ENCODE peak calls at places on chromosomes 4 and X, in ten cellular contexts. One of them, this sample, is unnamed.

GRCh38 chrX:12401252-12401651 is 263.0 kb downstream of the FRMPD4 start:
- DNase-seq in heart left ventricle: peak; percentile 22
- DNase-seq in body of pancreas: no peak
- DNase-seq in A549: no peak
- DNase-seq in tibial nerve: no peak
- DNase-seq in right lobe of liver: no peak
- DNase-seq in ovary: no peak
- DNase-seq in stomach: no peak
- DNase-seq in lower leg skin: no peak
- DNase-seq in IMR-90: no peak
- DNase-seq in this sample: no peak

GRCh38 chr4:154039435-154040061 is 250.7 kb upstream of the SFRP2 start:
- DNase-seq in heart left ventricle: no peak
- DNase-seq in body of pancreas: no peak
- DNase-seq in A549: no peak
- DNase-seq in tibial nerve: no peak
- DNase-seq in right lobe of liver: no peak
- DNase-seq in ovary: no peak
- DNase-seq in stomach: no peak
- DNase-seq in lower leg skin: no peak
- DNase-seq in IMR-90: no peak
- DNase-seq in this sample: no peak

GRCh38 chr4:116668190-116668589 is 417.2 kb downstream of the TRAM1L1 start:
- DNase-seq in heart left ventricle: no peak
- DNase-seq in body of pancreas: no peak
- DNase-seq in A549: no peak
- DNase-seq in tibial nerve: no peak
- DNase-seq in right lobe of liver: no peak
- DNase-seq in ovary: no peak
- DNase-seq in stomach: no peak
- DNase-seq in lower leg skin: no peak
- DNase-seq in IMR-90: no peak
- DNase-seq in this sample: peak; percentile 11

GRCh38 chr4:75779059-75779757 is 54.8 kb downstream of the USO1 start:
- DNase-seq in heart left ventricle: no peak
- DNase-seq in body of pancreas: no peak
- DNase-seq in A549: no peak
- DNase-seq in tibial nerve: no peak
- DNase-seq in right lobe of liver: no peak
- DNase-seq in ovary: no peak
- DNase-seq in stomach: no peak
- DNase-seq in lower leg skin: no peak
- DNase-seq in IMR-90: no peak
- DNase-seq in this sample: no peak

GRCh38 chr4:77695769-77696168 is 90.1 kb downstream of the CXCL13 start:
- DNase-seq in heart left ventricle: no peak
- DNase-seq in body of pancreas: no peak
- DNase-seq in A549: peak; percentile 50
- DNase-seq in tibial nerve: no peak
- DNase-seq in right lobe of liver: no peak
- DNase-seq in ovary: no peak
- DNase-seq in stomach: no peak
- DNase-seq in lower leg skin: no peak
- DNase-seq in IMR-90: peak; percentile 97
- DNase-seq in this sample: peak; percentile 26

GRCh38 chr4:16226816-16227461 is 668 bp upstream of the TAPT1 start:
- DNase-seq in heart left ventricle: peak; percentile 64
- DNase-seq in body of pancreas: peak; percentile 65
- DNase-seq in A549: no peak
- DNase-seq in tibial nerve: peak; percentile 39
- DNase-seq in right lobe of liver: peak; percentile 77
- DNase-seq in ovary: peak; percentile 74
- DNase-seq in stomach: peak; percentile 56
- DNase-seq in lower leg skin: peak; percentile 49
- DNase-seq in IMR-90: no peak
- DNase-seq in this sample: peak; percentile 74

GRCh38 chr4:1245481-1246051 is 3.4 kb downstream of the CTBP1 start:
- DNase-seq in heart left ventricle: no peak
- DNase-seq in body of pancreas: peak; percentile 89
- DNase-seq in A549: no peak
- DNase-seq in tibial nerve: no peak
- DNase-seq in right lobe of liver: peak; percentile 53
- DNase-seq in ovary: no peak
- DNase-seq in stomach: no peak
- DNase-seq in lower leg skin: no peak
- DNase-seq in IMR-90: no peak
- DNase-seq in this sample: peak; percentile 13

GRCh38 chr4:138951764-138952163 is 63.8 kb upstream of the NOCT start:
- DNase-seq in heart left ventricle: no peak
- DNase-seq in body of pancreas: no peak
- DNase-seq in A549: no peak
- DNase-seq in tibial nerve: no peak
- DNase-seq in right lobe of liver: no peak
- DNase-seq in ovary: no peak
- DNase-seq in stomach: no peak
- DNase-seq in lower leg skin: peak; percentile 49
- DNase-seq in IMR-90: no peak
- DNase-seq in this sample: no peak

GRCh38 chrX:14015294-14015693 is 14.4 kb downstream of the GEMIN8 start:
- DNase-seq in heart left ventricle: no peak
- DNase-seq in body of pancreas: no peak
- DNase-seq in A549: no peak
- DNase-seq in tibial nerve: no peak
- DNase-seq in right lobe of liver: no peak
- DNase-seq in ovary: no peak
- DNase-seq in stomach: no peak
- DNase-seq in lower leg skin: no peak
- DNase-seq in IMR-90: no peak
- DNase-seq in this sample: no peak

GRCh38 chr4:158811704-158812103 is 42.9 kb downstream of the FNIP2 start:
- DNase-seq in heart left ventricle: no peak
- DNase-seq in body of pancreas: no peak
- DNase-seq in A549: no peak
- DNase-seq in tibial nerve: peak; percentile 53
- DNase-seq in right lobe of liver: no peak
- DNase-seq in ovary: no peak
- DNase-seq in stomach: peak; percentile 50
- DNase-seq in lower leg skin: peak; percentile 62
- DNase-seq in IMR-90: no peak
- DNase-seq in this sample: peak; percentile 77

GRCh38 chr4:43330288-43330687 is 437.8 kb downstream of the GRXCR1 start:
- DNase-seq in heart left ventricle: no peak
- DNase-seq in body of pancreas: no peak
- DNase-seq in A549: no peak
- DNase-seq in tibial nerve: no peak
- DNase-seq in right lobe of liver: no peak
- DNase-seq in ovary: no peak
- DNase-seq in stomach: no peak
- DNase-seq in lower leg skin: no peak
- DNase-seq in IMR-90: peak; percentile 75
- DNase-seq in this sample: no peak

GRCh38 chrX:117978402-117978801 is 138.2 kb downstream of the KLHL13 start:
- DNase-seq in heart left ventricle: no peak
- DNase-seq in body of pancreas: no peak
- DNase-seq in A549: no peak
- DNase-seq in tibial nerve: no peak
- DNase-seq in right lobe of liver: no peak
- DNase-seq in ovary: no peak
- DNase-seq in stomach: no peak
- DNase-seq in lower leg skin: no peak
- DNase-seq in IMR-90: no peak
- DNase-seq in this sample: no peak

GRCh38 chrX:108736509-108737479 is at the start of gene IRS4:
- DNase-seq in heart left ventricle: no peak
- DNase-seq in body of pancreas: peak; percentile 11
- DNase-seq in A549: no peak
- DNase-seq in tibial nerve: no peak
- DNase-seq in right lobe of liver: peak; percentile 47
- DNase-seq in ovary: peak; percentile 71
- DNase-seq in stomach: no peak
- DNase-seq in lower leg skin: no peak
- DNase-seq in IMR-90: no peak
- DNase-seq in this sample: no peak

GRCh38 chrX:40068048-40068447 is 29.7 kb downstream of the BCOR start:
- DNase-seq in heart left ventricle: no peak
- DNase-seq in body of pancreas: no peak
- DNase-seq in A549: no peak
- DNase-seq in tibial nerve: no peak
- DNase-seq in right lobe of liver: no peak
- DNase-seq in ovary: no peak
- DNase-seq in stomach: no peak
- DNase-seq in lower leg skin: no peak
- DNase-seq in IMR-90: no peak
- DNase-seq in this sample: peak; percentile 45

GRCh38 chr4:25448379-25449109 is 71.5 kb downstream of the ANAPC4 start:
- DNase-seq in heart left ventricle: no peak
- DNase-seq in body of pancreas: no peak
- DNase-seq in A549: no peak
- DNase-seq in tibial nerve: no peak
- DNase-seq in right lobe of liver: no peak
- DNase-seq in ovary: no peak
- DNase-seq in stomach: no peak
- DNase-seq in lower leg skin: no peak
- DNase-seq in IMR-90: peak; percentile 42
- DNase-seq in this sample: no peak

GRCh38 chrX:100089724-100090123 is 320.3 kb downstream of the PCDH19 start:
- DNase-seq in heart left ventricle: no peak
- DNase-seq in body of pancreas: no peak
- DNase-seq in A549: no peak
- DNase-seq in tibial nerve: no peak
- DNase-seq in right lobe of liver: no peak
- DNase-seq in ovary: no peak
- DNase-seq in stomach: no peak
- DNase-seq in lower leg skin: no peak
- DNase-seq in IMR-90: no peak
- DNase-seq in this sample: no peak

GRCh38 chrX:100090931-100091330 is 319.1 kb downstream of the PCDH19 start:
- DNase-seq in heart left ventricle: no peak
- DNase-seq in body of pancreas: no peak
- DNase-seq in A549: no peak
- DNase-seq in tibial nerve: no peak
- DNase-seq in right lobe of liver: no peak
- DNase-seq in ovary: no peak
- DNase-seq in stomach: no peak
- DNase-seq in lower leg skin: no peak
- DNase-seq in IMR-90: no peak
- DNase-seq in this sample: peak; percentile 0

GRCh38 chrX:100083146-100083715 is 326.8 kb downstream of the PCDH19 start:
- DNase-seq in heart left ventricle: no peak
- DNase-seq in body of pancreas: no peak
- DNase-seq in A549: no peak
- DNase-seq in tibial nerve: no peak
- DNase-seq in right lobe of liver: no peak
- DNase-seq in ovary: no peak
- DNase-seq in stomach: no peak
- DNase-seq in lower leg skin: no peak
- DNase-seq in IMR-90: no peak
- DNase-seq in this sample: no peak

DNA sequence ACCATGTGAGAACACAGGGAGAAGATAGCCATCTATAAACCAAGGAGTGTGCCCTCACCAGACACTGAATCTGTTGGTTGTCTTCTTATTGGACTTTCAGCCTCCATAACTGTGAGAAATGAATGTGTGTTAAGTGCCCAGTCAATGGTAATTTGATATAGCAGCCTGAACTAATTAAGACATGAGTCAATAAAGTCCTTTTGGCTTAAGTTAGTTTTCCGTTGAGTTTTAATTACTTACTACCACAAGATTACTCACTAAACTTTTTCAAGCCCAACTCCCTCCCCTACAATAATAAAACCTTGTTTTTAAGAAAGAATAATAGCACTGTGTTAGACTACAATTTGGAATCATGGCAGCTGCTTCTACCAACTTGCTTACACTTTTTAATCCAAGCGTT is 324.2 kb downstream of the PCDH19 start:
- DNase-seq in heart left ventricle: no peak
- DNase-seq in body of pancreas: no peak
- DNase-seq in A549: no peak
- DNase-seq in tibial nerve: no peak
- DNase-seq in right lobe of liver: no peak
- DNase-seq in ovary: no peak
- DNase-seq in stomach: no peak
- DNase-seq in lower leg skin: no peak
- DNase-seq in IMR-90: no peak
- DNase-seq in this sample: no peak
- TF ChIP-seq POLR2A in heart left ventricle: no peak
- TF ChIP-seq POLR2A in body of pancreas: no peak
- TF ChIP-seq POLR2A in A549: no peak
- TF ChIP-seq POLR2A in tibial nerve: no peak
- TF ChIP-seq POLR2A in right lobe of liver: no peak
- TF ChIP-seq POLR2A in ovary: no peak
- TF ChIP-seq POLR2A in stomach: no peak
- TF ChIP-seq POLR2A in lower leg skin: no peak
- TF ChIP-seq POLR2A in IMR-90: no peak
- TF ChIP-seq POLR2A in this sample: no peak

GRCh38 chr4:38820329-38821061 is 15.9 kb upstream of the TLR1 start:
- DNase-seq in heart left ventricle: no peak
- DNase-seq in body of pancreas: no peak
- DNase-seq in A549: no peak
- DNase-seq in tibial nerve: no peak
- DNase-seq in right lobe of liver: no peak
- DNase-seq in ovary: no peak
- DNase-seq in stomach: no peak
- DNase-seq in lower leg skin: no peak
- DNase-seq in IMR-90: no peak
- DNase-seq in this sample: no peak
- H3K4me3 ChIP-seq in heart left ventricle: no peak overlapping the region
- H3K4me3 ChIP-seq in body of pancreas: no peak overlapping the region
- H3K4me3 ChIP-seq in A549: no peak overlapping the region
- H3K4me3 ChIP-seq in tibial nerve: no peak overlapping the region
- H3K4me3 ChIP-seq in right lobe of liver: no peak overlapping the region
- H3K4me3 ChIP-seq in ovary: no peak overlapping the region
- H3K4me3 ChIP-seq in stomach: no peak overlapping the region
- H3K4me3 ChIP-seq in lower leg skin: no peak overlapping the region
- H3K4me3 ChIP-seq in IMR-90: no peak overlapping the region
- H3K4me3 ChIP-seq in this sample: no peak overlapping the region

DNA sequence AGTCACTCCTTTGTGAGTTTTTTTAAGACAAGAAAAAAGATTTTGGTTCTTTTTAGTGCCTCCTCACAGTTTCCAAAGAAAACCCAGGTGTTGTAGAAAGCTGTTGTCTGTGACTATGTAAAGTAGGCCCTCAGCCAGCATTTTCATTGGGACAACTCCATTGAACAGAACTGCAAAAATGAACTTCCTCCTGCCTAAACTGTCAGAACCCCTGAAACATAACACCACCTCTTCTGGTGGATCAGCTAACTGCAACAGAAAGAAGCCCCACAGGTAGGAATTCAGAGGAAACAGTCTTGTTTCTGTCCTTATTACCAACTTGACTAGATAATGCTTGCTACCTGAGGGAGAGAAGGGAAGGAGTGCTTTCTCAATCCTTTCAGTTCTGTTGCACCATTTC is 3.4 kb upstream of the ATP11C start:
- DNase-seq in heart left ventricle: no peak
- DNase-seq in body of pancreas: no peak
- DNase-seq in A549: peak; percentile 7
- DNase-seq in tibial nerve: no peak
- DNase-seq in right lobe of liver: no peak
- DNase-seq in ovary: no peak
- DNase-seq in stomach: no peak
- DNase-seq in lower leg skin: no peak
- DNase-seq in IMR-90: no peak
- DNase-seq in this sample: peak; percentile 16
- TF ChIP-seq CTCF in heart left ventricle: no peak
- TF ChIP-seq CTCF in body of pancreas: no peak
- TF ChIP-seq CTCF in A549: no peak
- TF ChIP-seq CTCF in tibial nerve: no peak
- TF ChIP-seq CTCF in right lobe of liver: no peak
- TF ChIP-seq CTCF in ovary: no peak
- TF ChIP-seq CTCF in stomach: no peak
- TF ChIP-seq CTCF in lower leg skin: no peak
- TF ChIP-seq CTCF in IMR-90: no peak
- TF ChIP-seq CTCF in this sample: no peak

GRCh38 chr4:125314676-125315570 is at the start of gene FAT4:
- DNase-seq in heart left ventricle: peak; percentile 96
- DNase-seq in body of pancreas: peak; percentile 86
- DNase-seq in A549: peak; percentile 67
- DNase-seq in tibial nerve: peak; percentile 89
- DNase-seq in right lobe of liver: peak; percentile 99
- DNase-seq in ovary: peak; percentile 95
- DNase-seq in stomach: peak; percentile 86
- DNase-seq in lower leg skin: peak; percentile 89
- DNase-seq in IMR-90: peak; percentile 97
- DNase-seq in this sample: peak; percentile 31
- TF ChIP-seq POLR2A in heart left ventricle: peak; percentile 89
- TF ChIP-seq POLR2A in body of pancreas: peak; percentile 70
- TF ChIP-seq POLR2A in A549: peak; percentile 13
- TF ChIP-seq POLR2A in tibial nerve: peak; percentile 85
- TF ChIP-seq POLR2A in right lobe of liver: peak; percentile 92
- TF ChIP-seq POLR2A in ovary: peak; percentile 57
- TF ChIP-seq POLR2A in stomach: peak; percentile 24
- TF ChIP-seq POLR2A in lower leg skin: no peak
- TF ChIP-seq POLR2A in IMR-90: no peak
- TF ChIP-seq POLR2A in this sample: no peak